ENCODE peak calls at places on chromosomes 13 and 19, in nine cellular contexts. I is GM04504; A is stimulated activated CD4-positive, alpha-beta T cell treated with anti-CD3 and anti-CD28 coated beads, Interleukin-1b, Interleukin-23, amount 100 ng/mL, for 4 hours; P is cardiac muscle cell; W is effector memory CD8-positive, alpha-beta T cell; Y is astrocyte of the cerebellum; J is dorsolateral prefrontal cortex; T is activated CD4-positive, alpha-beta T cell treated with anti-CD3 and anti-CD28 coated beads for 1 hour; O is effector CD4-positive, alpha-beta T cell. Q is an unnamed sample.
A peak's percentile ranks its signal among the peaks of the same experiment; 100 is the strongest.

GRCh38 chr19:18762125-18763023 is 28.7 kb downstream of the COMP start:
- DNase-seq in I (no peak), A (no peak), P (peak; percentile 31), W (no peak), Y (peak; percentile 37), J (no peak), T (no peak), O (no peak), Q (no peak)

GRCh38 chr13:95509521-95510315 is 42.8 kb upstream of the CLDN10 start:
- DNase-seq in I (peak; percentile 8), A (no peak), P (no peak), W (no peak), Y (no peak), J (no peak), T (no peak), O (no peak), Q (no peak)

GRCh38 chr19:55341191-55342043 is 1.7 kb downstream of the KMT5C start:
- DNase-seq in I (peak; percentile 24), A (peak; percentile 33), P (peak; percentile 78), W (no peak), Y (no peak), J (peak; percentile 66), T (peak; percentile 19), O (no peak), Q (peak; percentile 43)

GRCh38 chr19:33175886-33176669 is 18.1 kb upstream of the LRP3 start:
- DNase-seq in I (no peak), A (no peak), P (peak; percentile 56), W (peak; percentile 11), Y (no peak), J (no peak), T (peak; percentile 14), O (peak; percentile 6), Q (peak; percentile 22)

GRCh38 chr19:6484251-6484650 is 2.7 kb upstream of the DENND1C start:
- DNase-seq in I (no peak), A (no peak), P (no peak), W (no peak), Y (no peak), J (no peak), T (no peak), O (no peak), Q (no peak)

GRCh38 chr19:35436477-35437141 is 11.4 kb upstream of the FFAR2 start:
- DNase-seq in I (no peak), A (no peak), P (peak; percentile 8), W (no peak), Y (no peak), J (no peak), T (no peak), O (peak; percentile 2), Q (peak; percentile 61)

GRCh38 chr13:90389537-90389936 is 958.0 kb upstream of the MIR17HG start:
- DNase-seq in I (no peak), A (no peak), P (no peak), W (no peak), Y (no peak), J (no peak), T (no peak), O (no peak), Q (no peak)

GRCh38 chr19:30069535-30070197 is 127.6 kb downstream of the URI1 start:
- DNase-seq in I (no peak), A (no peak), P (no peak), W (no peak), Y (no peak), J (no peak), T (no peak), O (no peak), Q (no peak)

GRCh38 chr19:52533901-52534300 is 6.4 kb downstream of the ZNF808 start:
- DNase-seq in I (no peak), A (no peak), P (peak; percentile 6), W (no peak), Y (no peak), J (no peak), T (no peak), O (no peak), Q (no peak)

GRCh38 chr13:33497146-33497845 is 211.7 kb upstream of the STARD13 start:
- DNase-seq in I (no peak), A (no peak), P (no peak), W (no peak), Y (no peak), J (no peak), T (no peak), O (no peak), Q (no peak)

GRCh38 chr19:48614436-48615144 is at the start of gene FAM83E:
- DNase-seq in I (no peak), A (no peak), P (no peak), W (no peak), Y (no peak), J (no peak), T (no peak), O (no peak), Q (no peak)

GRCh38 chr13:37695200-37695599 is 96.6 kb upstream of the POSTN start:
- DNase-seq in I (no peak), A (no peak), P (no peak), W (no peak), Y (no peak), J (no peak), T (no peak), O (no peak), Q (no peak)

GRCh38 chr13:96671073-96671472 is 323.2 kb downstream of the OXGR1 start:
- DNase-seq in I (no peak), A (no peak), P (no peak), W (no peak), Y (no peak), J (no peak), T (no peak), O (no peak), Q (no peak)

GRCh38 chr13:32036131-32036695 is 4.6 kb downstream of the FRY start:
- DNase-seq in I (no peak), A (no peak), P (no peak), W (no peak), Y (no peak), J (no peak), T (no peak), O (no peak), Q (no peak)

Q was measured in fibroblast of gingiva.